ENCODE peak calls at places on chromosomes 13 and 19, in five cellular contexts. L is cardiac muscle cell, M is ovary, N is SJCRH30, E is spleen. J is an unnamed sample. For H3K4me1, the result is how much of the 10 kb centered on the place peaks cover.

GRCh38 chr13:114043421-114044053 is 69.7 kb upstream of the C13orf46 start:
- DNase-seq in M (no peak), N (peak), L (peak), E (no peak), J (no peak)

GRCh38 chr13:95607363-95607762 is 37.1 kb downstream of the DZIP1 start:
- DNase-seq in N (peak), M (no peak), E (no peak), L (peak), J (no peak)

GRCh38 chr19:33868821-33869412 is 72.2 kb downstream of the KCTD15 start:
- DNase-seq in N (peak), E (peak), L (peak), M (no peak), J (peak)

GRCh38 chr13:48411281-48412099 is 1.4 kb downstream of the LPAR6 start:
- DNase-seq in M (no peak), E (no peak), L (peak), N (no peak), J (no peak)

GRCh38 chr19:7679017-7679720 is 1.5 kb upstream of the TRAPPC5 start:
- DNase-seq in M (no peak), E (peak), N (no peak), L (no peak), J (peak)

GRCh38 chr13:94352057-94352456 is 127.4 kb downstream of the DCT start:
- DNase-seq in N (no peak), M (no peak), E (no peak), L (peak), J (no peak)

GRCh38 chr19:33746159-33746558 is 50.5 kb upstream of the KCTD15 start:
- DNase-seq in E (no peak), L (no peak), N (no peak), M (no peak), J (no peak)

GRCh38 chr19:4338441-4339350 is at the start of gene STAP2:
- DNase-seq in M (peak), N (peak), L (peak), E (no peak), J (peak)

GRCh38 chr19:41303941-41304340 is 6.0 kb upstream of the CCDC97 start:
- DNase-seq in N (no peak), M (no peak), E (no peak), L (no peak), J (no peak)

GRCh38 chr19:33306191-33306590 is 3.9 kb upstream of the CEBPA start:
- DNase-seq in E (no peak), L (no peak), M (no peak), N (no peak), J (no peak)

GRCh38 chr19:11693505-11694499 is 44.9 kb downstream of the ZNF823 start:
- DNase-seq in N (peak), L (peak), M (no peak), E (no peak), J (no peak)

GRCh38 chr13:44414771-44415170 is 41.1 kb downstream of the SERP2 start:
- DNase-seq in L (no peak), E (peak), M (no peak), N (no peak), J (no peak)

GRCh38 chr13:49214917-49215376 is 5.2 kb upstream of the MLNR start:
- DNase-seq in E (peak), M (no peak), N (peak), L (peak), J (peak)

GRCh38 chr13:56735537-56735942 is 405.2 kb upstream of the PRR20A start:
- DNase-seq in M (no peak), L (no peak), E (peak), N (no peak), J (no peak)

GRCh38 chr13:36789061-36789460 is 30.0 kb upstream of the RFXAP start:
- DNase-seq in E (no peak), L (no peak), N (no peak), M (no peak), J (no peak)

GRCh38 chr19:10006752-10007323 is 3.5 kb downstream of the COL5A3 start:
- DNase-seq in N (no peak), L (no peak), M (no peak), E (no peak), J (no peak)

GRCh38 chr19:10007366-10007765 is 2.9 kb downstream of the COL5A3 start:
- DNase-seq in L (no peak), E (no peak), M (peak), N (no peak), J (no peak)

GRCh38 chr19:10006335-10006708 is 4.0 kb downstream of the COL5A3 start:
- DNase-seq in N (no peak), E (no peak), L (peak), M (peak), J (no peak)

GRCh38 chr19:10009269-10009665 is 1.0 kb downstream of the COL5A3 start:
- DNase-seq in L (peak), E (no peak), M (peak), N (peak), J (no peak)

DNA sequence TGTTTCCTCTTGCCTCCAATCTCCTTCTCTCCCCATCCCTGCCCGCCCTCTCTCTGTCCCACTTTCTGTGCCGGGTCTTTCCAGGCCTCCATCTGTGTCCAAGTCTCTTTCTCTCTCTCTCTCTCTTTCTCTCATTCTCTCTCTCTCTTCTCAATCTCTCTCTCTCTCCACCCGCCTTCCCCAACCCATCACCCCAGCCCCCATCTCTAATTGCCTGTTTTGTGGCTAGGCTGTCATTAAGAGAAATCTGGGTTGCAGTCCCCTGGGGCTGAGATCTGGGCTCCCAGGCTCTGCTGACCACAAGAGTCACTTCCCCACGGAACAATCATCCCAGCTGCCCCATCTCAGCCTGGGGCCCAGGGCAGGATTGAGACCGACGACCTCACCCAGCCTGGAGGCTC is 2.5 kb downstream of the COL5A3 start:
- DNase-seq in L (peak), E (no peak), N (peak), M (no peak), J (no peak)
- H3K4me3 ChIP-seq in L (no peak), E (no peak), N (no peak), M (no peak), J (no peak)

GRCh38 chr13:111122631-111123030 is 7.5 kb downstream of the ARHGEF7 start:
- DNase-seq in M (no peak), E (no peak), N (no peak), L (no peak), J (no peak)

GRCh38 chr13:111123221-111123620 is 8.1 kb downstream of the ARHGEF7 start:
- DNase-seq in E (no peak), N (peak), L (no peak), M (no peak), J (no peak)

GRCh38 chr13:111122056-111122455 is 6.9 kb downstream of the ARHGEF7 start:
- DNase-seq in E (no peak), M (no peak), L (no peak), N (peak), J (no peak)

GRCh38 chr13:111121421-111121820 is 6.3 kb downstream of the ARHGEF7 start:
- DNase-seq in M (no peak), N (no peak), L (no peak), E (no peak), J (no peak)

GRCh38 chr13:111123649-111124048 is 8.5 kb downstream of the ARHGEF7 start:
- DNase-seq in E (no peak), L (no peak), N (no peak), M (no peak), J (no peak)
- H3K4me1 ChIP-seq in E (under half), L (under half), N (under half), M (under half), J (under half)

GRCh38 chr19:42421591-42422031 is 5.6 kb downstream of the LIPE start:
- DNase-seq in E (peak), M (no peak), L (no peak), N (no peak), J (no peak)

GRCh38 chr19:42422576-42423461 is 4.4 kb downstream of the LIPE start:
- DNase-seq in L (no peak), E (peak), N (no peak), M (peak), J (no peak)

GRCh38 chr19:42423462-42424344 is 3.5 kb downstream of the LIPE start:
- DNase-seq in L (peak), E (peak), N (no peak), M (peak), J (peak)

GRCh38 chr19:42421101-42421500 is 6.1 kb downstream of the LIPE start:
- DNase-seq in M (no peak), L (no peak), N (no peak), E (no peak), J (no peak)

DNA sequence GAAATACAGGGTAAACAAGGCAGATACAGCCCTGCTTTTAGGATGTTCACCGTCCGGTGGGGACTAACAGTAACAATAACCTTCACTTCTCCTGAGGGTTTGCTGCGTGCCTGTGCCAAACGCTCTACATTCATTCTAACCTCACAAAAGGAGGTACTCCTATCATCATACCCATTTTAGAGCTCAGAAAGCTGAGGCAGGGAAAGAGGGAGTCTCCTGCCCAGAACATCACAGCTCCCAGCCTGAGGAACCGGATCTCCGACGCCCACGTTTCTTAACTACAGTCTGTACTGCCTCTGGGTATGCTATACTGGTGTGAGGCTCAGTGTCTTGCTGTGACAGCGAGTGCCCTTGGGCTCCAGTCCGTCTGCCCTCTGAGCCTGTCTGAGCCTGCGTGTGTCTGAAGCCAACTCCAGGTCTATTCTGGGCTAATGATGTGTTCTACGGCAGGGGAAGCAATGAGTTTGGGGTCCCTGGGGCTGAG is 5.1 kb downstream of the LIPE start:
- DNase-seq in M (no peak), E (peak), N (no peak), L (no peak), J (no peak)
- H3K4me3 ChIP-seq in M (no peak), E (peak), N (no peak), L (peak), J (no peak)

GRCh38 chr13:42076309-42076713 is 27.9 kb downstream of the DGKH start:
- DNase-seq in L (no peak), M (no peak), N (no peak), E (no peak), J (no peak)

GRCh38 chr13:42071667-42072419 is 23.4 kb downstream of the DGKH start:
- DNase-seq in N (no peak), L (peak), E (no peak), M (no peak), J (no peak)

GRCh38 chr13:42075517-42075916 is 27.1 kb downstream of the DGKH start:
- DNase-seq in E (no peak), M (no peak), L (no peak), N (no peak), J (no peak)

GRCh38 chr13:42078113-42078769 is 29.8 kb downstream of the DGKH start:
- DNase-seq in E (no peak), M (no peak), N (no peak), L (no peak), J (no peak)

GRCh38 chr13:42073683-42074082 is 25.2 kb downstream of the DGKH start:
- DNase-seq in L (peak), N (no peak), E (no peak), M (no peak), J (no peak)
- H3K4me1 ChIP-seq in L (under half), N (under half), E (under half), M (under half), J (under half)

GRCh38 chr19:51693246-51693645 is at the start of gene SPACA6:
- DNase-seq in E (no peak), N (no peak), M (no peak), L (no peak), J (no peak)
- H3K4me3 ChIP-seq in E (no peak), N (no peak), M (peak), L (no peak), J (no peak)

DNA sequence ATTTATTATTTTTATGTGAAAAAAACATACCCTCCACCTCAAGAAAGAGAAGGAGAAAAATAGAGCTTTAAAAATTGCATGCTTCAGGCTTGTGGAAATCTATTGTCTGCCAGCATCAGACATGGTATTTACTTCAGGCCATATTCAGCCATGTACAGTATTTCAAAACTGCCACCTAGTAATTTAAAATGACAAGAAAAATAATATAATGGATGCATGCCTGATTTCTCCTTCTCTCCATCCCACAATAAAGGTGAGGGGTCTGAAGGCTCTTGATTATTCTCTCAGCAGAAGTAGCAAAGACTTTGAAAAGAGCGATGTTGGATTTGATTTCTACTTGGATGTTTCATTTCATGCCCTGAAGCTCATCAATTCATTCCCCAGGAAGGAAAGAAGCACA is 250.7 kb downstream of the TBC1D4 start:
- DNase-seq in E (no peak), M (no peak), L (no peak), N (no peak), J (no peak)
- H3K4me1 ChIP-seq in E (under half), M (under half), L (under half), N (under half), J (under half)

GRCh38 chr19:5632241-5632612 is 9.3 kb downstream of the SAFB start:
- DNase-seq in N (no peak), L (no peak), E (no peak), M (no peak), J (no peak)
- H3K4me3 ChIP-seq in N (no peak), L (no peak), E (no peak), M (no peak), J (no peak)